ENCODE peak calls at places on chromosomes 13 and 19, in seven cellular contexts. One of them, this sample, is unnamed.
A peak's percentile ranks its signal among the peaks of the same experiment; 100 is the strongest.

GRCh38 chr19:2806736-2807378 is 12.8 kb upstream of the ZNF554 start:
- DNase-seq in GM12878: no peak
- DNase-seq in H1: no peak
- DNase-seq in HCT116: no peak
- DNase-seq in SK-N-SH: peak; percentile 14
- DNase-seq in K562: no peak
- DNase-seq in HepG2: no peak
- DNase-seq in this sample: no peak

GRCh38 chr13:95233026-95233635 is 68.1 kb downstream of the ABCC4 start:
- DNase-seq in GM12878: no peak
- DNase-seq in H1: no peak
- DNase-seq in HCT116: no peak
- DNase-seq in SK-N-SH: peak; percentile 57
- DNase-seq in K562: peak; percentile 15
- DNase-seq in HepG2: no peak
- DNase-seq in this sample: no peak

GRCh38 chr19:51944798-51945552 is 17.7 kb downstream of the ZNF613 start:
- DNase-seq in GM12878: no peak
- DNase-seq in H1: no peak
- DNase-seq in HCT116: no peak
- DNase-seq in SK-N-SH: no peak
- DNase-seq in K562: no peak
- DNase-seq in HepG2: no peak
- DNase-seq in this sample: no peak

GRCh38 chr19:11404588-11405258 is 14.4 kb downstream of the RGL3 start:
- DNase-seq in GM12878: no peak
- DNase-seq in H1: no peak
- DNase-seq in HCT116: no peak
- DNase-seq in SK-N-SH: peak; percentile 16
- DNase-seq in K562: no peak
- DNase-seq in HepG2: no peak
- DNase-seq in this sample: no peak

GRCh38 chr19:18869781-18870530 is 26.0 kb downstream of the CERS1 start:
- DNase-seq in GM12878: no peak
- DNase-seq in H1: no peak
- DNase-seq in HCT116: no peak
- DNase-seq in SK-N-SH: no peak
- DNase-seq in K562: no peak
- DNase-seq in HepG2: no peak
- DNase-seq in this sample: no peak

GRCh38 chr19:46824887-46825730 is 25.5 kb downstream of the AP2S1 start:
- DNase-seq in GM12878: no peak
- DNase-seq in H1: no peak
- DNase-seq in HCT116: no peak
- DNase-seq in SK-N-SH: no peak
- DNase-seq in K562: no peak
- DNase-seq in HepG2: no peak
- DNase-seq in this sample: no peak

GRCh38 chr19:996051-996838 is 4.0 kb upstream of the GRIN3B start:
- DNase-seq in GM12878: no peak
- DNase-seq in H1: no peak
- DNase-seq in HCT116: no peak
- DNase-seq in SK-N-SH: peak; percentile 83
- DNase-seq in K562: peak; percentile 78
- DNase-seq in HepG2: no peak
- DNase-seq in this sample: peak; percentile 56

GRCh38 chr19:1357695-1358094 is 26.0 kb upstream of the NDUFS7 start:
- DNase-seq in GM12878: no peak
- DNase-seq in H1: peak; percentile 36
- DNase-seq in HCT116: no peak
- DNase-seq in SK-N-SH: no peak
- DNase-seq in K562: no peak
- DNase-seq in HepG2: no peak
- DNase-seq in this sample: no peak

GRCh38 chr19:6015841-6016545 is 38.1 kb upstream of the RANBP3 start:
- DNase-seq in GM12878: no peak
- DNase-seq in H1: no peak
- DNase-seq in HCT116: no peak
- DNase-seq in SK-N-SH: peak; percentile 9
- DNase-seq in K562: no peak
- DNase-seq in HepG2: no peak
- DNase-seq in this sample: no peak

GRCh38 chr19:42121666-42122069 is 10.6 kb downstream of the POU2F2 start:
- DNase-seq in GM12878: peak; percentile 52
- DNase-seq in H1: no peak
- DNase-seq in HCT116: no peak
- DNase-seq in SK-N-SH: no peak
- DNase-seq in K562: no peak
- DNase-seq in HepG2: no peak
- DNase-seq in this sample: no peak

GRCh38 chr13:65943711-65944110 is 1286.4 kb downstream of the PCDH9 start:
- DNase-seq in GM12878: no peak
- DNase-seq in H1: no peak
- DNase-seq in HCT116: no peak
- DNase-seq in SK-N-SH: no peak
- DNase-seq in K562: no peak
- DNase-seq in HepG2: no peak
- DNase-seq in this sample: no peak

GRCh38 chr19:1783354-1783753 is 28.7 kb downstream of the ATP8B3 start:
- DNase-seq in GM12878: no peak
- DNase-seq in H1: no peak
- DNase-seq in HCT116: no peak
- DNase-seq in SK-N-SH: no peak
- DNase-seq in K562: peak; percentile 54
- DNase-seq in HepG2: no peak
- DNase-seq in this sample: no peak

GRCh38 chr13:27792393-27793218 is at the start of gene GSX1:
- DNase-seq in GM12878: no peak
- DNase-seq in H1: peak; percentile 63
- DNase-seq in HCT116: no peak
- DNase-seq in SK-N-SH: no peak
- DNase-seq in K562: peak; percentile 17
- DNase-seq in HepG2: peak; percentile 18
- DNase-seq in this sample: no peak

GRCh38 chr19:55424518-55424917 is 16.9 kb upstream of the UBE2S start:
- DNase-seq in GM12878: no peak
- DNase-seq in H1: no peak
- DNase-seq in HCT116: no peak
- DNase-seq in SK-N-SH: no peak
- DNase-seq in K562: no peak
- DNase-seq in HepG2: no peak
- DNase-seq in this sample: no peak

GRCh38 chr13:71587778-71588177 is 279.2 kb downstream of the DACH1 start:
- DNase-seq in GM12878: no peak
- DNase-seq in H1: no peak
- DNase-seq in HCT116: no peak
- DNase-seq in SK-N-SH: no peak
- DNase-seq in K562: no peak
- DNase-seq in HepG2: no peak
- DNase-seq in this sample: no peak

GRCh38 chr13:72255908-72256307 is 388.9 kb upstream of the DACH1 start:
- DNase-seq in GM12878: no peak
- DNase-seq in H1: peak; percentile 34
- DNase-seq in HCT116: peak; percentile 13
- DNase-seq in SK-N-SH: peak; percentile 19
- DNase-seq in K562: no peak
- DNase-seq in HepG2: peak; percentile 9
- DNase-seq in this sample: no peak

GRCh38 chr19:1324792-1325567 is 39.3 kb downstream of the EFNA2 start:
- DNase-seq in GM12878: no peak
- DNase-seq in H1: no peak
- DNase-seq in HCT116: peak; percentile 19
- DNase-seq in SK-N-SH: peak; percentile 84
- DNase-seq in K562: peak; percentile 88
- DNase-seq in HepG2: peak; percentile 82
- DNase-seq in this sample: peak; percentile 53

GRCh38 chr13:79456051-79456450 is 24.9 kb upstream of the NDFIP2 start:
- DNase-seq in GM12878: no peak
- DNase-seq in H1: no peak
- DNase-seq in HCT116: no peak
- DNase-seq in SK-N-SH: no peak
- DNase-seq in K562: no peak
- DNase-seq in HepG2: no peak
- DNase-seq in this sample: no peak

GRCh38 chr19:47801270-47801669 is 3.1 kb downstream of the TPRX1 start:
- DNase-seq in GM12878: no peak
- DNase-seq in H1: no peak
- DNase-seq in HCT116: no peak
- DNase-seq in SK-N-SH: no peak
- DNase-seq in K562: no peak
- DNase-seq in HepG2: no peak
- DNase-seq in this sample: no peak

GRCh38 chr19:51002542-51003311 is 1.3 kb upstream of the KLK8 start:
- DNase-seq in GM12878: no peak
- DNase-seq in H1: peak; percentile 79
- DNase-seq in HCT116: peak; percentile 99
- DNase-seq in SK-N-SH: peak; percentile 41
- DNase-seq in K562: peak; percentile 98
- DNase-seq in HepG2: no peak
- DNase-seq in this sample: peak; percentile 50

GRCh38 chr13:110012102-110012739 is 225.8 kb upstream of the IRS2 start:
- DNase-seq in GM12878: no peak
- DNase-seq in H1: no peak
- DNase-seq in HCT116: peak; percentile 60
- DNase-seq in SK-N-SH: no peak
- DNase-seq in K562: no peak
- DNase-seq in HepG2: peak; percentile 3
- DNase-seq in this sample: no peak

GRCh38 chr19:9885077-9885552 is 50.0 kb downstream of the PIN1 start:
- DNase-seq in GM12878: no peak
- DNase-seq in H1: no peak
- DNase-seq in HCT116: no peak
- DNase-seq in SK-N-SH: peak; percentile 32
- DNase-seq in K562: no peak
- DNase-seq in HepG2: no peak
- DNase-seq in this sample: no peak

GRCh38 chr13:34578471-34578870 is 363.6 kb upstream of the NBEA start:
- DNase-seq in GM12878: no peak
- DNase-seq in H1: no peak
- DNase-seq in HCT116: no peak
- DNase-seq in SK-N-SH: no peak
- DNase-seq in K562: no peak
- DNase-seq in HepG2: no peak
- DNase-seq in this sample: no peak

GRCh38 chr19:11814707-11815050 is 606 bp downstream of the ZNF440 start:
- DNase-seq in GM12878: no peak
- DNase-seq in H1: no peak
- DNase-seq in HCT116: no peak
- DNase-seq in SK-N-SH: no peak
- DNase-seq in K562: no peak
- DNase-seq in HepG2: no peak
- DNase-seq in this sample: no peak

GRCh38 chr19:860481-861098 is 1.1 kb downstream of the CFD start:
- DNase-seq in GM12878: no peak
- DNase-seq in H1: no peak
- DNase-seq in HCT116: peak; percentile 73
- DNase-seq in SK-N-SH: peak; percentile 83
- DNase-seq in K562: peak; percentile 91
- DNase-seq in HepG2: peak; percentile 53
- DNase-seq in this sample: peak; percentile 90

GRCh38 chr19:10418281-10419199 is 1.8 kb upstream of the PDE4A start:
- DNase-seq in GM12878: no peak
- DNase-seq in H1: no peak
- DNase-seq in HCT116: no peak
- DNase-seq in SK-N-SH: peak; percentile 56
- DNase-seq in K562: peak; percentile 17
- DNase-seq in HepG2: no peak
- DNase-seq in this sample: no peak

GRCh38 chr19:518292-519231 is 11.3 kb downstream of the TPGS1 start:
- DNase-seq in GM12878: no peak
- DNase-seq in H1: no peak
- DNase-seq in HCT116: no peak
- DNase-seq in SK-N-SH: no peak
- DNase-seq in K562: peak; percentile 75
- DNase-seq in HepG2: no peak
- DNase-seq in this sample: no peak

GRCh38 chr19:47435196-47435595 is 15.9 kb upstream of the MEIS3 start:
- DNase-seq in GM12878: peak; percentile 37
- DNase-seq in H1: no peak
- DNase-seq in HCT116: no peak
- DNase-seq in SK-N-SH: no peak
- DNase-seq in K562: no peak
- DNase-seq in HepG2: no peak
- DNase-seq in this sample: no peak

GRCh38 chr19:46579286-46579944 is 21.7 kb upstream of the CALM3 start:
- DNase-seq in GM12878: no peak
- DNase-seq in H1: no peak
- DNase-seq in HCT116: no peak
- DNase-seq in SK-N-SH: peak; percentile 64
- DNase-seq in K562: no peak
- DNase-seq in HepG2: no peak
- DNase-seq in this sample: no peak

GRCh38 chr13:24629320-24629719 is 50.9 kb upstream of the ATP12A start:
- DNase-seq in GM12878: no peak
- DNase-seq in H1: no peak
- DNase-seq in HCT116: no peak
- DNase-seq in SK-N-SH: no peak
- DNase-seq in K562: no peak
- DNase-seq in HepG2: no peak
- DNase-seq in this sample: no peak
- TF ChIP-seq JUND in GM12878: no peak
- TF ChIP-seq JUND in H1: no peak
- TF ChIP-seq JUND in HCT116: no peak
- TF ChIP-seq JUND in SK-N-SH: no peak
- TF ChIP-seq JUND in K562: no peak
- TF ChIP-seq JUND in HepG2: no peak
- TF ChIP-seq JUND in this sample: no peak

DNA sequence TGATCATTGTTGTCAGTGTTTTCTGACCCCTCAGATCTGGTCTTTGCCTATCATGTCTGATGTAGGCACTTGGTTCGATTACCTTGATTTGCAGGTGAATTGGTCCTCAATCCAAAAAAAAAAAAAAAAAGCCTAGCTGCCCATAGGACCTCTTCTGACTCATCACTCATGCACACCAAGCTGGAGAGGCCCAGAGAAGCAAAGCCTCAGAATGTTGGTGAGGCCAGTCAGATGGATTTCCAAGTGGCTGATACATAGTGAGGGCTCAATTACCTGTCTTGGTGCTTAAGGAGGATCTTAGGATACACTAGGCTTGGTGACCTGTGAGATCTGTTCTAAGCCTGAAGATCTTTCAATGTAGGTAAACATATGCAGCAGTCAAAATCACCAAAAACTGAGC is 80.0 kb upstream of the RAP2A start:
- DNase-seq in GM12878: no peak
- DNase-seq in H1: no peak
- DNase-seq in HCT116: no peak
- DNase-seq in SK-N-SH: no peak
- DNase-seq in K562: no peak
- DNase-seq in HepG2: no peak
- DNase-seq in this sample: no peak
- TF ChIP-seq JUND in GM12878: no peak
- TF ChIP-seq JUND in H1: no peak
- TF ChIP-seq JUND in HCT116: no peak
- TF ChIP-seq JUND in SK-N-SH: no peak
- TF ChIP-seq JUND in K562: no peak
- TF ChIP-seq JUND in HepG2: no peak
- TF ChIP-seq JUND in this sample: no peak

GRCh38 chr19:30564551-30565011 is 192.4 kb downstream of the ZNF536 start:
- DNase-seq in GM12878: no peak
- DNase-seq in H1: no peak
- DNase-seq in HCT116: no peak
- DNase-seq in SK-N-SH: no peak
- DNase-seq in K562: no peak
- DNase-seq in HepG2: no peak
- DNase-seq in this sample: no peak
- TF ChIP-seq JUND in GM12878: no peak
- TF ChIP-seq JUND in H1: no peak
- TF ChIP-seq JUND in HCT116: no peak
- TF ChIP-seq JUND in SK-N-SH: no peak
- TF ChIP-seq JUND in K562: no peak
- TF ChIP-seq JUND in HepG2: no peak
- TF ChIP-seq JUND in this sample: no peak

GRCh38 chr19:8363803-8364771 is at the start of gene ANGPTL4:
- DNase-seq in GM12878: no peak
- DNase-seq in H1: no peak
- DNase-seq in HCT116: peak; percentile 63
- DNase-seq in SK-N-SH: peak; percentile 86
- DNase-seq in K562: peak; percentile 76
- DNase-seq in HepG2: no peak
- DNase-seq in this sample: peak; percentile 87
- TF ChIP-seq JUND in GM12878: no peak
- TF ChIP-seq JUND in H1: no peak
- TF ChIP-seq JUND in HCT116: no peak
- TF ChIP-seq JUND in SK-N-SH: no peak
- TF ChIP-seq JUND in K562: no peak
- TF ChIP-seq JUND in HepG2: no peak
- TF ChIP-seq JUND in this sample: no peak

This sample was measured in T47D.